ENCODE peak calls at places on chromosomes 4 and X, in five cellular contexts. J is coronary artery, Y is cardiac muscle cell, A is osteocyte, B is upper lobe of right lung. W is an unnamed sample.

GRCh38 chr4:792729-793108 is 33.2 kb downstream of the CPLX1 start:
- DNase-seq in J (no peak), Y (no peak), A (no peak), B (no peak), W (no peak)

GRCh38 chr4:2400841-2401609 is 17.4 kb downstream of the ZFYVE28 start:
- DNase-seq in J (no peak), Y (no peak), A (no peak), B (no peak), W (no peak)

GRCh38 chrX:97763391-97763790 is 879.7 kb downstream of the RPA4 start:
- DNase-seq in J (no peak), Y (no peak), A (no peak), B (no peak), W (no peak)

GRCh38 chr4:138406881-138407280 is 164.7 kb upstream of the SLC7A11 start:
- DNase-seq in J (no peak), Y (no peak), A (no peak), B (no peak), W (no peak)

GRCh38 chrX:111041018-111041462 is 55.0 kb upstream of the PAK3 start:
- DNase-seq in J (no peak), Y (no peak), A (no peak), B (no peak), W (no peak)

GRCh38 chr4:139472761-139473335 is 18.9 kb downstream of the RAB33B start:
- DNase-seq in J (no peak), Y (no peak), A (no peak), B (no peak), W (no peak)

GRCh38 chr4:165505991-165506779 is 127.4 kb downstream of the CPE start:
- DNase-seq in J (no peak), Y (no peak), A (no peak), B (no peak), W (no peak)

GRCh38 chr4:78954048-78954666 is 14.9 kb upstream of the PAQR3 start:
- DNase-seq in J (no peak), Y (peak), A (no peak), B (no peak), W (no peak)

GRCh38 chr4:149140841-149141240 is 674.8 kb downstream of the IQCM start:
- DNase-seq in J (no peak), Y (no peak), A (no peak), B (no peak), W (no peak)

GRCh38 chr4:74623041-74623440 is 171.3 kb downstream of the BTC start:
- DNase-seq in J (no peak), Y (peak), A (no peak), B (no peak), W (no peak)

GRCh38 chr4:186734251-186734650 is 10.6 kb upstream of the FAT1 start:
- DNase-seq in J (no peak), Y (no peak), A (no peak), B (no peak), W (no peak)

GRCh38 chrX:18937173-18937572 is 46.7 kb downstream of the PHKA2 start:
- DNase-seq in J (no peak), Y (no peak), A (no peak), B (no peak), W (no peak)

GRCh38 chrX:107324493-107325310 is 118.3 kb downstream of the DNAAF6 start:
- DNase-seq in J (no peak), Y (peak), A (no peak), B (peak), W (peak)

GRCh38 chrX:9231491-9231890 is 197.6 kb upstream of the FAM9B start:
- DNase-seq in J (no peak), Y (no peak), A (no peak), B (no peak), W (no peak)

GRCh38 chr4:81030617-81031388 is at the start of gene BMP3:
- DNase-seq in J (no peak), Y (peak), A (peak), B (peak), W (peak)

GRCh38 chrX:125765347-125765746 is 400.7 kb downstream of the DCAF12L2 start:
- DNase-seq in J (no peak), Y (no peak), A (no peak), B (no peak), W (no peak)

GRCh38 chr4:89324671-89325070 is 17.1 kb upstream of the GPRIN3 start:
- DNase-seq in J (no peak), Y (no peak), A (no peak), B (no peak), W (no peak)

GRCh38 chrX:38500886-38501285 is 60.5 kb upstream of the TSPAN7 start:
- DNase-seq in J (no peak), Y (no peak), A (no peak), B (no peak), W (no peak)

GRCh38 chr4:41572414-41572986 is 34.5 kb downstream of the LIMCH1 start:
- DNase-seq in J (no peak), Y (no peak), A (no peak), B (no peak), W (no peak)

GRCh38 chr4:75985116-75985515 is 5.6 kb downstream of the SDAD1 start:
- DNase-seq in J (no peak), Y (no peak), A (no peak), B (no peak), W (no peak)

GRCh38 chr4:119238068-119238722 is 25.7 kb downstream of the USP53 start:
- DNase-seq in J (no peak), Y (no peak), A (no peak), B (no peak), W (no peak)

GRCh38 chr4:177185151-177185550 is 124.5 kb upstream of the NEIL3 start:
- DNase-seq in J (no peak), Y (no peak), A (no peak), B (no peak), W (no peak)

GRCh38 chr4:13907255-13907751 is 279.8 kb upstream of the BOD1L1 start:
- DNase-seq in J (no peak), Y (no peak), A (no peak), B (no peak), W (no peak)
- TF ChIP-seq CTCF in J (no peak), Y (peak), A (peak), B (no peak), W (no peak)

GRCh38 chrX:135191838-135192237 is 20.6 kb upstream of the CT55 start:
- DNase-seq in J (no peak), Y (no peak), A (no peak), B (no peak), W (no peak)

DNA sequence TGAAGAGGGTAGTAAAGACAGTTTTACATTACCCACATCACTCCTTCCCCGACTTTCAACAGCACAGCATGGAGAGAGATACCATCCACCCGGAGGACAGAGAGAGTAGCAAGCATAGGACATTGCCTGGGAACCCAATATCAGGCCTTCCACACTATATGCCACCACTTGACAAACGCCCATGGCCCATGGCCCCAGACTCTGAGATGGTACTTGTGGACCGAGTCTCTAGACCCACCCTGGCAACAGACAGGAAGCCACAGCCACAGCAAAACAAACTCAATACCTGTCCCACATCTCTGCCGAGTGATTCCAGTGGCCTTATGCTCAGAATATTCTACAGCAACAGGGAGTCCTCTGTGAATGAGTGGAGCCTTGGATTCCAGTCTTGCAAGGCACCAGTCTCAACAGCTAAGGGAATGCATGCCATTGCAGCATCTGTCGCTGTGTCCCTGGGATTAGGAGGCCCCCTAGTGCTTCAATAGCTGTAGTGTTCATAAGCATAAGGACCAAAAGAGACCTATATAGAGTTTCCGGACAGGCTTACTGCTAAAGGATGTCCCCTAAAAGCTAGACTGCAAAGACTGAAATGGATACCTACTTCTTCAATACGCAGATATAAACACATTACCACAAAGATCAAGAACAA is 14.7 kb upstream of the CT55 start:
- DNase-seq in J (no peak), Y (peak), A (no peak), B (no peak), W (no peak)
- TF ChIP-seq CTCF in J (no peak), Y (peak), A (peak), B (peak), W (peak)

DNA sequence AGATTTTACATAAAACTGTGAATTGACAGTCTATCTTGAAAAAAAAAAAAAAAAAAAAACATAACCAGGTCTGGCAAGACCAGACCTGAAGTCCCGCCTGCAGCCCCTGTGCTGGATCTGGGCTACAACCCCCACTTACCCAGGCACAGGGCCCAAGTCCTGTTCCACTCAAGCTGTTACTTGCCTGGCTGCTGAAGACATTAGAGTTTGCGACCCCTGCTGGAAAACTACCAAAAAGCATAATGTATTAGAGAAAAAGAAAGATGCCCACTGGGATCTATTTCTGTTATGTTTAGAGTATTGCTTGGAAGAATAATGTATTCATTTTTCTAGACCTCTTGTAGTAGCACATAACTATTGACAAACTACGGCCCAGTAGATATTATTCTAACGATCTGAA is 4.7 kb downstream of the HS3ST1 start:
- DNase-seq in J (no peak), Y (peak), A (no peak), B (no peak), W (no peak)
- TF ChIP-seq CTCF in J (no peak), Y (peak), A (peak), B (peak), W (peak)

DNA sequence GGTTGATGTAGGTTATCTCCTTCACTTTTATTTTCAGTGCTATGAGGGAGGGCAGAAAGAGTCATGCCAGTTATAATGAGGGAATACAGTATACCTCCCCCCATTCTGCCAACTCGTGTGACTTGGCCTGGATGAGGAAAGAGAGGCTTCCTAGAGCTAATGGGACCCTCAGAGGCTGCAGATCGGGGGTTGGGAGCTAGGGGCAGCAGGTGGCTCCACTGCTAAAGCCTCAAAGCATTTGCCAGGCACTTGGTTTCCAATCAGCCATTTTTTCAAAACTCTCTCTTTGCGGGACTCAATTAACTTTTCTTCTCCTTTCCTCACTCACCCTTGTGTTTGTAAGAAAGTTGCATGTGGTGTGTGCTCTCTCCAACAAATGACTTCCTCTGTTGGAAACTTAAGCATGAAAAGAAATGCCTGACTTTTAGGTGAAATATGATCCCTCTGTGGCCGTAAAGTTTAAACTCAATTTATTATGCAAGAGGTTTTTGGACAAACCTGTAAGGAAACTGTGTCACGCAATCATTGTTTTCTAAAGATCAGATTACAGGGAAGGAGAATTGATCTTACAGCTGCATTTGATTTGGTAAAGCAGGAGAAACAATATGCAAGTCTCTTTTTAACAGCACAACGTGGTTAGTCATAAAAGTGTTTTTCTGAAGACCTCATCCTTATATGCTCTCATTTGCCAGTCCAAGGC is 7.0 kb downstream of the SFRP2 start:
- DNase-seq in J (no peak), Y (no peak), A (no peak), B (no peak), W (no peak)
- TF ChIP-seq CTCF in J (no peak), Y (no peak), A (no peak), B (no peak), W (peak)

W was measured in type B pancreatic cell.